ENCODE peak calls at places on chromosome 21, in four cellular contexts. E is K562, N is GM12878, H is HepG2. W is an unnamed sample.

GRCh38 chr21:40200962-40201361 is 333.7 kb downstream of the PCP4 start:
- DNase-seq in N (no peak), H (no peak), E (no peak), W (no peak)

GRCh38 chr21:37757631-37758376 is 158.5 kb downstream of the KCNJ6 start:
- DNase-seq in N (no peak), E (no peak), H (no peak), W (no peak)

GRCh38 chr21:19992540-19992939 is 1005.7 kb upstream of the NCAM2 start:
- DNase-seq in E (no peak), H (no peak), N (no peak), W (no peak)

GRCh38 chr21:38956791-38957571 is 151.3 kb downstream of the ETS2 start:
- DNase-seq in H (no peak), E (peak; percentile 27), N (no peak), W (no peak)

GRCh38 chr21:21801921-21802320 is 803.7 kb downstream of the NCAM2 start:
- DNase-seq in N (no peak), E (no peak), H (no peak), W (no peak)

GRCh38 chr21:39845581-39846130 is 21.6 kb upstream of the PCP4 start:
- DNase-seq in H (no peak), N (no peak), E (no peak), W (no peak)

GRCh38 chr21:43987509-43987908 is 24.6 kb upstream of the TRAPPC10 start:
- DNase-seq in E (no peak), H (no peak), N (no peak), W (no peak)

GRCh38 chr21:40158356-40158755 is 291.1 kb downstream of the PCP4 start:
- DNase-seq in H (no peak), E (no peak), N (no peak), W (no peak)

GRCh38 chr21:40605094-40605493 is 241.9 kb downstream of the DSCAM start:
- DNase-seq in N (no peak), H (no peak), E (no peak), W (no peak)

GRCh38 chr21:40254540-40255455 is 387.6 kb downstream of the PCP4 start:
- DNase-seq in H (no peak), E (no peak), N (no peak), W (no peak)

GRCh38 chr21:22346576-22346975 is 1348.4 kb downstream of the NCAM2 start:
- DNase-seq in H (no peak), N (no peak), E (no peak), W (no peak)

DNA sequence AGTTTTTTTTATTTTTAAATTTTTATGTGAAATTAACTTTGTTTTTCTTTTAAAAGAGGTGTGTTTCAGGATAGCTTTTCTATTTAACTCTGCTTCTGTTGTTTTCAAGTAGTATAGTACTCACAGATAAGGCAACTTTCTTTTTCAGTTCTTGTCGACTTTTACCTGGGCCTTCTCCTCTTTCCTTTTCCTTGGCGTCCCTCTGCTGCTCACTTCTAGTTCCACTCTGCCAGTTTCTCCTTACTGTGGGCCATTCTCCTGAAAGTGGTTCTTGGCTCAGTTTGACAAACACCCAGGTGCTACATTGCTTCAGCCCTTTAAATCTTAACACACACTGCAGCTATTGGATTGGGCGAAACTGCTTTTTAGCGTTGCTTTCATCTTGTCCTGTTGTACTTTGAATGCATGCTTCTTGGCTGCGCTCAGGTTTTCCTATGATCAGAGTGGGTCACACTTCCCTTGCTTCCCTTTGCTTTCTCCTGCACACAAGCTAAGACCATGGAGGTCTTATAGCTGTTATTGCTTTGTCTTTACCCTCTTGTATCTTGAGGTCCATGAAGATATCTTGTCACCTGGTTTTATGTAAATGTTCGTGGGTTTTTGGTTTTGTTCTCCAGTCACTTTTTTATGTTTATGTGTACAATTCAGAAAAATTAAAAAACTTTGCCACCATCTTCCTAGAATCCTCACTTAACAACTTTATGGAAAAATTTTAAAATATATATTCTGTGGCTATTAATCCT is 21.6 kb downstream of the GABPA start:
- DNase-seq in H (no peak), E (no peak), N (no peak), W (no peak)
- TF ChIP-seq FOXM1 in H (no peak), E (no peak), N (no peak), W (no peak)

DNA sequence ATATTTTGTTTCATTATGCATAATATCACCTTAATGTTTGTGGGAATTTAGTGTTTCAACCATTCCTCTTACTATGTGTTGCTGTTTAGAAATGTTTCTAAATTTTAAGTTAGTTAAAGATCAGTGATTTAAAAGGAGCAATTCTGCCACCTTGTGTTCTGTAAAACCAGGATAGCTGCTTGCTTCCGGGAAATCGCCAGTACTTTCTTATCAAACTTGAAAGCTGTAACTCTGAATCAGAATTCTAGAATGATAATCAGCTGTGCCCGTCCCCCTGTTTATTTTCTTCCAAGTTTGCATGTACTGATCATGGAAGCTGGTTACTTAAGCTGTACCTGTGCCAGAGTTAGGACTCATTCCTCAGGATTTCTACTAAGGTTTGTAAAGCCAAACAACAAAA is 656.4 kb downstream of the LTN1 start:
- DNase-seq in N (no peak), H (peak; percentile 16), E (no peak), W (no peak)
- TF ChIP-seq FOXK2 in N (no peak), H (no peak), E (no peak), W (no peak)

GRCh38 chr21:45318556-45319341 is 31.1 kb upstream of the POFUT2 start:
- DNase-seq in N (no peak), H (peak; percentile 94), E (peak; percentile 84), W (no peak)
- TF ChIP-seq FOXM1 in N (no peak), H (no peak), E (no peak), W (no peak)

GRCh38 chr21:45406801-45407628 is 2.0 kb downstream of the COL18A1 start:
- DNase-seq in H (peak; percentile 51), E (no peak), N (no peak), W (no peak)

GRCh38 chr21:45409466-45410150 is 4.6 kb downstream of the COL18A1 start:
- DNase-seq in N (no peak), E (no peak), H (peak; percentile 80), W (no peak)

GRCh38 chr21:45407629-45408247 is 2.8 kb downstream of the COL18A1 start:
- DNase-seq in N (no peak), E (no peak), H (no peak), W (no peak)

GRCh38 chr21:45408811-45409261 is 3.9 kb downstream of the COL18A1 start:
- DNase-seq in E (no peak), N (no peak), H (no peak), W (no peak)

DNA sequence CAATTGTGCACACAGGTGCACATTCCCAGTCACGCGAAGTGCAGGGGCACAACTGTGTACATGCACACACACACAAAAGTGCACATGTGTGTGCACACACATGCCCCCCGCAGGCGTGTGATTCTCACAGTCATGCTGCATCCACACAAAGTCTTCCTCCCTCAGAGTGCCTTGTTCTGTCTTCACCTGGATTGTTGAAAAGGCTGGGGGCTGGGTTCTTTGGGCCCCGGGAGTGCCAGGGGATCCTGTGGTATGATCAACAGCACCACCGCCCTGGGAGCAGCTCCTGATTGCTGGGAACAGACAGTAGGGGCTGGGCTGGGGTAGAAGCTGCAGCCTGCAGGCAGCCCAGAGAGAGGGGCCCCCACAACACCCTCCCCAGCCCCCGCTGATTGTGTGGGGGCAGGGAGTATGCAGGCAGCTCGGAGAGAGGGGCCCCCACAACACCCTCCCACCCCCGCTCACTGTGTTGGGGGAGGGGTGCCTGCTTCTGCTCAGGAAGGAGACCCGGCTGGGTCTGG is 3.4 kb downstream of the COL18A1 start:
- DNase-seq in E (no peak), H (no peak), N (no peak), W (no peak)
- TF ChIP-seq FOXK2 in E (no peak), H (no peak), N (no peak), W (no peak)

DNA sequence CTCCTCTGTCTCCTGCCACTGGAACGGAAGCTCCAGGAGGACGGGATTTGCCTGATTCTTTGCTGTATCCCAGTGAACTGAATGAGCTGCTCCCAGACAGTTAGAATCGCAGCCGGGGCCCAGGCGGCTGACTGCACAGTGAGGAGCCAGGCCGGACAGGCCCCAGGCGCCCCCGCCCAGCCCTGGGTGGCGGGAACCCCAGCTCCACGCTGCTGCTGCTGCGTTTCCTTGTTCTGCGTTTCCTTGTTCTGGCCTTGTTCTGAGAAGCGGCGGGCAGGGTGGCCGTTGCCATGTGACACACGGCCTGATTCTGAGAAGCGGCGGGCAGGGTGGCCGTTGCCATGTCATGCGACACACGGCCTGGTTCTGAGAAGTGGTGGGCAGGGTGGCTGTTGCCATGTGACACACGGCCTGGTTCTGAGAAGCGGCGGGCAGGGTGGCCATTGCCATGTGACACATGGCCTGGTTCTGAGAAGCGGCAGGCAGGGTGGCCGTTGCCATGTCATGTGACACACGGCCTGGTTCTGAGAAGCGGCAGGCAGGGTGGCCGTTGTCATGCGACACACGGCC is 56.2 kb downstream of the SLC37A1 start:
- DNase-seq in E (no peak), N (no peak), H (no peak), W (no peak)
- TF ChIP-seq FOXM1 in E (no peak), N (no peak), H (no peak), W (no peak)

GRCh38 chr21:45767071-45768006 is 123.8 kb downstream of the PCBP3 start:
- DNase-seq in N (no peak), H (no peak), E (no peak), W (no peak)

GRCh38 chr21:45766501-45766900 is 123.0 kb downstream of the PCBP3 start:
- DNase-seq in E (no peak), H (no peak), N (no peak), W (no peak)

GRCh38 chr21:45769239-45769758 is 125.8 kb downstream of the PCBP3 start:
- DNase-seq in N (no peak), E (no peak), H (no peak), W (no peak)

GRCh38 chr21:45768741-45769049 is 125.2 kb downstream of the PCBP3 start:
- DNase-seq in E (no peak), H (no peak), N (no peak), W (no peak)

GRCh38 chr21:45768011-45768740 is 124.7 kb downstream of the PCBP3 start:
- DNase-seq in N (no peak), E (no peak), H (no peak), W (no peak)
- TF ChIP-seq FOXK2 in N (no peak), E (no peak), H (no peak), W (no peak)

W was measured in HEK293T.